ENCODE peak calls at places on chromosomes 13 and 19, in nine cellular contexts. U is PC-9, C is fibroblast of mammary gland, I is NCI-H460, Z is amniotic epithelial cell, V is KG1, T is lung, K is T47D, O is left cardiac atrium. B is an unnamed sample.

GRCh38 chr13:109790951-109791605 is 4.7 kb upstream of the IRS2 start:
- DNase-seq in I (peak; percentile 71), U (peak; percentile 71), K (peak; percentile 64), C (peak; percentile 44), Z (peak; percentile 46), V (peak; percentile 49), O (no peak), T (no peak), B (peak; percentile 39)

GRCh38 chr13:113413898-113414282 is 39.4 kb downstream of the ADPRHL1 start:
- DNase-seq in V (no peak), O (no peak), Z (no peak), C (no peak), U (no peak), T (no peak), I (no peak), K (no peak), B (peak; percentile 56)

GRCh38 chr19:869245-870177 is 10.0 kb downstream of the CFD start:
- DNase-seq in Z (peak; percentile 90), O (peak; percentile 79), V (no peak), U (peak; percentile 86), T (no peak), K (no peak), C (peak; percentile 96), I (peak; percentile 52), B (peak; percentile 97)

GRCh38 chr13:57311009-57311586 is 144.1 kb downstream of the PRR20E start:
- DNase-seq in C (no peak), I (no peak), U (no peak), O (no peak), K (no peak), V (no peak), T (no peak), Z (no peak), B (no peak)

GRCh38 chr13:47426126-47426849 is 529.4 kb upstream of the HTR2A start:
- DNase-seq in Z (peak; percentile 43), T (no peak), I (no peak), O (peak; percentile 41), C (peak; percentile 98), V (no peak), K (peak; percentile 12), U (no peak), B (peak; percentile 72)

GRCh38 chr19:10617409-10618121 is 7.8 kb upstream of the SLC44A2 start:
- DNase-seq in I (no peak), Z (peak; percentile 90), C (peak; percentile 64), K (peak; percentile 88), U (peak; percentile 99), T (no peak), V (no peak), O (no peak), B (peak; percentile 97)

GRCh38 chr13:84686973-84687372 is 804.7 kb upstream of the SLITRK1 start:
- DNase-seq in I (no peak), U (no peak), C (no peak), V (no peak), Z (no peak), O (no peak), T (no peak), K (no peak), B (no peak)

GRCh38 chr19:34276614-34277013 is 22.3 kb downstream of the GARRE1 start:
- DNase-seq in O (no peak), T (no peak), C (no peak), U (no peak), I (no peak), V (no peak), Z (no peak), K (no peak), B (no peak)

GRCh38 chr13:106118996-106119395 is 416.5 kb downstream of the EFNB2 start:
- DNase-seq in I (no peak), K (no peak), V (no peak), U (no peak), Z (no peak), T (no peak), C (no peak), O (no peak), B (no peak)

GRCh38 chr13:58598241-58598640 is 966.7 kb downstream of the PCDH17 start:
- DNase-seq in V (no peak), I (no peak), U (no peak), T (no peak), Z (no peak), C (no peak), K (no peak), O (no peak), B (no peak)

GRCh38 chr19:2151339-2152229 is at the start of gene AP3D1:
- DNase-seq in I (peak; percentile 99), T (peak; percentile 100), O (peak; percentile 100), V (peak; percentile 95), Z (peak; percentile 99), U (peak; percentile 93), K (peak; percentile 99), C (peak; percentile 100), B (peak; percentile 100)

GRCh38 chr19:41871573-41872383 is 5.3 kb upstream of the CD79A start:
- DNase-seq in T (no peak), O (peak; percentile 32), U (peak; percentile 41), K (no peak), Z (no peak), I (no peak), C (no peak), V (peak; percentile 79), B (no peak)

GRCh38 chr19:15107056-15108010 is at the start of gene SYDE1:
- DNase-seq in K (peak; percentile 61), Z (peak; percentile 45), O (peak; percentile 68), V (no peak), I (peak; percentile 20), U (peak; percentile 56), T (no peak), C (peak; percentile 45), B (peak; percentile 87)

GRCh38 chr13:99256709-99257108 is 1.5 kb downstream of the GPR18 start:
- DNase-seq in K (no peak), I (no peak), Z (peak; percentile 52), V (no peak), U (no peak), T (no peak), C (peak; percentile 10), O (no peak), B (peak; percentile 72)

GRCh38 chr19:42253245-42254082 is 1.5 kb downstream of the ERF start:
- DNase-seq in K (peak; percentile 47), T (peak; percentile 55), Z (peak; percentile 44), C (peak; percentile 38), I (no peak), U (peak; percentile 38), O (peak; percentile 72), V (no peak), B (peak; percentile 68)

GRCh38 chr19:4456566-4456842 is 1.1 kb downstream of the UBXN6 start:
- DNase-seq in U (no peak), V (no peak), K (no peak), Z (peak; percentile 83), I (no peak), O (peak; percentile 56), T (no peak), C (peak; percentile 71), B (peak; percentile 86)

GRCh38 chr19:51948979-51949378 is 21.7 kb downstream of the ZNF613 start:
- DNase-seq in K (no peak), V (no peak), O (peak; percentile 84), Z (no peak), C (peak; percentile 32), T (no peak), U (no peak), I (no peak), B (no peak)